ENCODE peak calls at places on chromosomes 12 and 14, in seven cellular contexts. A, K, U, P, Y, O and R are unnamed samples.

GRCh38 chr14:33120966-33121365 is 182.3 kb downstream of the NPAS3 start:
- DNase-seq in U (no peak), Y (no peak), A (no peak), O (no peak), K (peak), P (no peak), R (no peak)

GRCh38 chr12:14982986-14983385 is 10.1 kb downstream of the PDE6H start:
- DNase-seq in P (no peak), O (no peak), A (no peak), Y (no peak), K (no peak), U (no peak), R (no peak)

GRCh38 chr14:64920465-64920864 is 6.2 kb downstream of the CHURC1 start:
- DNase-seq in O (no peak), P (no peak), Y (no peak), K (no peak), A (no peak), U (no peak), R (no peak)

GRCh38 chr12:2856051-2856450 is 788 bp downstream of the TEX52 start:
- DNase-seq in U (no peak), O (no peak), K (no peak), P (no peak), A (no peak), Y (no peak), R (no peak)

GRCh38 chr12:120235369-120236123 is 30.0 kb downstream of the PXN start:
- DNase-seq in O (no peak), Y (peak), U (no peak), K (no peak), A (no peak), P (no peak), R (no peak)

GRCh38 chr12:114152890-114153289 is 186.8 kb upstream of the RBM19 start:
- DNase-seq in P (no peak), K (no peak), U (no peak), O (no peak), A (no peak), Y (no peak), R (no peak)

GRCh38 chr12:31004666-31005065 is 69.0 kb upstream of the DDX11 start:
- DNase-seq in P (no peak), A (no peak), K (no peak), O (no peak), U (no peak), Y (no peak), R (no peak)

GRCh38 chr14:85533821-85534271 is 3.9 kb downstream of the FLRT2 start:
- DNase-seq in K (peak), P (no peak), O (peak), Y (peak), A (no peak), U (no peak), R (no peak)

GRCh38 chr12:6961278-6961694 is 9.2 kb downstream of the PHB2 start:
- DNase-seq in A (no peak), K (peak), O (no peak), P (no peak), U (no peak), Y (no peak), R (no peak)

GRCh38 chr12:3715999-3716398 is 36.9 kb downstream of the CRACR2A start:
- DNase-seq in O (no peak), Y (no peak), K (no peak), P (no peak), A (no peak), U (no peak), R (no peak)

GRCh38 chr12:65278576-65279386 is at the start of gene MSRB3:
- DNase-seq in Y (peak), U (peak), A (peak), P (peak), O (peak), K (peak), R (no peak)

GRCh38 chr12:121288941-121289340 is 7.6 kb downstream of the CAMKK2 start:
- DNase-seq in Y (no peak), O (no peak), K (no peak), A (no peak), P (no peak), U (no peak), R (no peak)

GRCh38 chr12:22268973-22269372 is 65.5 kb downstream of the ST8SIA1 start:
- DNase-seq in O (no peak), K (no peak), A (no peak), U (no peak), Y (no peak), P (no peak), R (no peak)

GRCh38 chr12:4809013-4809448 is 88.8 kb downstream of the GALNT8 start:
- DNase-seq in P (peak), U (no peak), Y (no peak), A (no peak), O (peak), K (no peak), R (no peak)

GRCh38 chr12:50569876-50570275 is 65.1 kb downstream of the DIP2B start:
- DNase-seq in Y (no peak), A (no peak), K (peak), U (no peak), P (no peak), O (no peak), R (no peak)

GRCh38 chr12:54438506-54438905 is 19.4 kb upstream of the ITGA5 start:
- DNase-seq in K (no peak), O (no peak), A (no peak), U (no peak), P (no peak), Y (no peak), R (no peak)

GRCh38 chr12:47032644-47033043 is 46.8 kb upstream of the PCED1B start:
- DNase-seq in P (peak), O (no peak), A (no peak), U (no peak), Y (no peak), K (peak), R (no peak)
- TF ChIP-seq CTCF in P (peak), O (peak), A (peak), U (peak), Y (peak), K (peak), R (no peak)

DNA sequence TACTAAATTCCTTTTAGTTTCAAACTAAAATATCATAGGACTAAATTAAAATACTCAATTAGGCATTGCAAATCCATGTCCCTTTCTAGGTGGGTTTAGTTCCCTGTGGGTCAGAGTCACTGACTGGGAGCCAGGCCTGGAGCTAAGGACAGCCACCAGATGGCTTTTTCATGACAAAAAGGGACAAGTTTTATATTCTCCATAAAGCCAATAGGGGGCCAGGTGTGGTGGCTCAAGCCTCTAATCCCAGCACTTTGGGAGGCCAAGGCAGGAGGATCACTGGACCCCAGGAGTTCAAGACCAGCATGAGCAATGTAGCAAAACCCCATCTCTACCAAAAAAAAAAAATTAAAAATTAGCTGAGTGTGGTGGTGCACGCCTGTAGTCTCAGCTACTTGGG is 35.4 kb upstream of the EIF5 start:
- DNase-seq in U (no peak), A (no peak), O (no peak), Y (no peak), K (no peak), P (no peak), R (no peak)
- TF ChIP-seq CTCF in U (peak), A (no peak), O (peak), Y (no peak), K (no peak), P (no peak), R (no peak)

GRCh38 chr12:25119020-25119419 is 75.9 kb downstream of the DNAI7 start:
- DNase-seq in P (no peak), O (no peak), K (no peak), U (no peak), A (no peak), Y (no peak), R (no peak)
- TF ChIP-seq CTCF in P (no peak), O (peak), K (no peak), U (peak), A (no peak), Y (no peak), R (no peak)

DNA sequence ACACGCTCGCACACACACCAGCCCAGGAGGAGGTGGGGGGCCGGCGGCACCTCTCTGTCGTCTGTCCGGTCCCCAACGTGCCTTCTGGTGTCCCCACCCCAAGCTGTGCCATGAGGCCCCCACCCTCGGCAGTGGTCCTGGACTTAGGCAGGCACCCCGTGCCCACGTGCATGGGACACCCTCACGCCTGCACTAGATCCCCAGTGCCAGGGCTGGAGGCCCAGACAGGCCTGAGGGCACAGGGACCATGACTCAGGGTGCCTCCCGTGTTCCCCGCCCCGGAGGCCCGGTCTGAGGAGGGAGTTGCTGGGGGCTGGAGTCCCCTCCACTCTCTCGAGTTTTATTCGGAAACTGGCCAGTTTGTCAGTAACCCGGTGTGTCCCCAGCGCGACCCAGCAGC is 38.8 kb downstream of the LRCOL1 start:
- DNase-seq in A (no peak), Y (no peak), U (no peak), O (no peak), P (no peak), K (peak), R (no peak)
- TF ChIP-seq CTCF in A (no peak), Y (no peak), U (no peak), O (no peak), P (no peak), K (no peak), R (no peak)

DNA sequence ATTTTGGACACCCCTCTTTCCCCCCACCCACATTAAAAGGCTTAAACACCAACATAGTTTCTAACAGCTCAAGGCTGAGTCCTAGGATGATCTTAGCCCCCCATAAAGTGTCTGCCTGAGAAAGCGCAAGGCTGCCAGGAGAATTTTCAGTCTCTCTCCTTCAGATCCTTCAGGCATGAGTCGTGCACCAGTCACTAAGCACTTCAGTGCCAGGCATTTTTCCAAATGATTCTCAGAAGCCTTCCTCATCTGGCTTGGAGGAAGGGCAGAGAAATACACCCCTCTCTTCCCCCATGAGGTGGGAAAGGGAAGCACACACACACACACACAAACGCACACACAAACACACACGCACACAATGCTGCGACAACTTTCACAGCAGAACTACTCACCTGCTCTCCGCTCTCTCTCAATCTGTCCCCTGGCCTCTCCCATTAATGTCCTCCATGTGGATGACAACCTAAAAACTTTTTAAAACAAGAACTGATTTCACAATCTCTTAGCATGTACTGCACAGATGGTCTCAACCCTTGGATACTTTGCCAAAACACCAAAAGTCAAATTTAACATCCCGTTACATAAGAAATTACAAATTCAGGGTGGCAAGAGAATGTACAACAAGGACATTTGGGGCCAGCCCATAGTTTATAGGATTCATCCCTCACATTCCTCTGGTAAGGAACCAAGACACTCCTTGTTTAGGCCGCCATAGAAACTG is 49.8 kb downstream of the CKAP4 start:
- DNase-seq in P (no peak), K (no peak), A (no peak), Y (no peak), U (no peak), O (no peak), R (no peak)
- TF ChIP-seq CTCF in P (no peak), K (no peak), A (no peak), Y (no peak), U (no peak), O (no peak), R (no peak)

DNA sequence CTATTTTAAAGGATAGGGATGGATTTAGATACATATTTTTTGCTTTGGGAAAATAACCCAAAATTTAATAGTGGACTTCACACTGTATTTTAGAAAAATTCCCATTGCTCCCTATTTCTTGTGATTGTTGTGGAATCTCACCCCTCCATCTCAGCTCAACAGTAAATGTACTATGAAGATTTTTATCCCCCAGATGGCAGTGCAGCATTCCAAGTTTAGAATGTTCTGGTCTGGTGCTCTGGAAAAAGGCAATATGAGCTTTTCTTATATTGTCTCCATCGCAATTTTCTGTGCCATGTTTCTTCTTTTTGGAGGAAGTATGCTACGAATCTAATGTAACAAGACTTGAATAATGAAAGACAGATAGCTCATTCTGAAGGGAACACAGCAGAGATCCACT is 471.7 kb upstream of the SYT1 start:
- DNase-seq in K (peak), U (no peak), Y (no peak), A (no peak), O (no peak), P (peak), R (no peak)
- TF ChIP-seq CTCF in K (peak), U (peak), Y (peak), A (no peak), O (peak), P (peak), R (no peak)

GRCh38 chr12:1800646-1801284 is 19.6 kb upstream of the LRTM2 start:
- DNase-seq in U (peak), A (no peak), P (no peak), Y (peak), K (no peak), O (no peak), R (no peak)
- TF ChIP-seq CTCF in U (peak), A (peak), P (peak), Y (no peak), K (peak), O (peak), R (no peak)

DNA sequence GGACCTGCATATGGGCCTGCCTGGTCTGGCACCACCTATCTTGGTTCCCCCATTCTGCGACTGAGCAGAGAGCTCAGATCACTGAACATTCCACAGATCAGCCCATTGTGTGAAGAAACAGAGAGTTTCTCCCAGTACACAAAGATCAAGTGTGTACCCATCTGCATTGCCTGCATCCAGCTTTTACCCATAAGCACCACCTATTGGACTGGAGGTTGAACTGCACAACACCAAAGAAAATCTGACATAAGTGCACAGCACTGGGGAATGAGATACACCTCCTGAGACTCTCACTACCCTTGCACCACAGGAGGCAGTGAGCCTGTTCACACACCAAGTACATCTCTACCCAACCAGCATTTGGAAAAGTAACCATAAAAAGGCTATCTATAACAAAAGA is 362.6 kb upstream of the CLEC14A start:
- DNase-seq in O (no peak), A (no peak), K (no peak), U (no peak), P (no peak), Y (no peak), R (no peak)
- TF ChIP-seq CTCF in O (peak), A (no peak), K (no peak), U (peak), P (no peak), Y (no peak), R (no peak)

GRCh38 chr12:16674885-16675284 is 68.9 kb upstream of the LMO3 start:
- DNase-seq in O (no peak), P (no peak), K (no peak), Y (no peak), A (no peak), U (no peak), R (no peak)
- TF ChIP-seq CTCF in O (peak), P (no peak), K (no peak), Y (no peak), A (no peak), U (peak), R (no peak)

GRCh38 chr12:96710127-96710745 is 196.8 kb upstream of the NEDD1 start:
- DNase-seq in O (no peak), Y (no peak), U (no peak), P (no peak), K (peak), A (no peak), R (no peak)
- TF ChIP-seq CTCF in O (no peak), Y (no peak), U (no peak), P (no peak), K (peak), A (no peak), R (no peak)